ENCODE peak calls at places on chromosome 22, in four cellular contexts. One of them, this sample, is unnamed.

GRCh38 chr22:42800731-42801536 is 56.1 kb downstream of the ARFGAP3 start:
- DNase-seq in H1: no peak
- DNase-seq in H9: no peak
- DNase-seq in IMR-90: no peak
- DNase-seq in this sample: peak; percentile 83

GRCh38 chr22:30226192-30226832 is 20.2 kb downstream of the LIF start:
- DNase-seq in H9: no peak
- DNase-seq in IMR-90: peak; percentile 56
- DNase-seq in H1: no peak
- DNase-seq in this sample: no peak

GRCh38 chr22:33393432-33393831 is 335.3 kb upstream of the SYN3 start:
- DNase-seq in H1: no peak
- DNase-seq in H9: no peak
- DNase-seq in IMR-90: no peak
- DNase-seq in this sample: no peak

GRCh38 chr22:44454113-44454769 is 43.8 kb downstream of the RTL6 start:
- DNase-seq in H9: no peak
- DNase-seq in IMR-90: no peak
- DNase-seq in H1: no peak
- DNase-seq in this sample: no peak

GRCh38 chr22:47402876-47403525 is 640.6 kb downstream of the TBC1D22A start:
- DNase-seq in IMR-90: no peak
- DNase-seq in H9: no peak
- DNase-seq in H1: no peak
- DNase-seq in this sample: no peak

GRCh38 chr22:17102297-17102667 is 17.5 kb downstream of the IL17RA start:
- DNase-seq in H1: no peak
- DNase-seq in H9: no peak
- DNase-seq in IMR-90: no peak
- DNase-seq in this sample: no peak

GRCh38 chr22:50182176-50183081 is 3.3 kb upstream of the TRABD start:
- DNase-seq in H1: no peak
- DNase-seq in IMR-90: no peak
- DNase-seq in H9: no peak
- DNase-seq in this sample: no peak

GRCh38 chr22:30400159-30400558 is 3.3 kb downstream of the SEC14L2 start:
- DNase-seq in H1: no peak
- DNase-seq in H9: no peak
- DNase-seq in IMR-90: no peak
- DNase-seq in this sample: no peak

GRCh38 chr22:37300551-37301017 is 18.3 kb downstream of the CYTH4 start:
- DNase-seq in H1: no peak
- DNase-seq in H9: no peak
- DNase-seq in IMR-90: no peak
- DNase-seq in this sample: no peak

GRCh38 chr22:18998998-18999397 is 62.9 kb upstream of the PRODH start:
- DNase-seq in H1: peak; percentile 92
- DNase-seq in H9: peak; percentile 77
- DNase-seq in IMR-90: no peak
- DNase-seq in this sample: peak; percentile 70

GRCh38 chr22:27060188-27060587 is 402.8 kb downstream of the MIAT start:
- DNase-seq in H1: no peak
- DNase-seq in IMR-90: no peak
- DNase-seq in H9: no peak
- DNase-seq in this sample: no peak

GRCh38 chr22:42060489-42060888 is 10.1 kb downstream of the NAGA start:
- DNase-seq in H1: peak; percentile 14
- DNase-seq in IMR-90: no peak
- DNase-seq in H9: no peak
- DNase-seq in this sample: no peak

GRCh38 chr22:42229455-42230149 is 40.9 kb downstream of the TCF20 start:
- DNase-seq in H9: no peak
- DNase-seq in H1: no peak
- DNase-seq in IMR-90: peak; percentile 54
- DNase-seq in this sample: no peak

GRCh38 chr22:41922940-41923594 is 3.5 kb downstream of the TNFRSF13C start:
- DNase-seq in IMR-90: no peak
- DNase-seq in H9: no peak
- DNase-seq in H1: no peak
- DNase-seq in this sample: no peak

GRCh38 chr22:25352294-25352680 is 132.8 kb downstream of the CRYBB2 start:
- DNase-seq in IMR-90: no peak
- DNase-seq in H1: no peak
- DNase-seq in H9: no peak
- DNase-seq in this sample: no peak

GRCh38 chr22:41449321-41449720 is 2.7 kb upstream of the TOB2 start:
- DNase-seq in H9: no peak
- DNase-seq in H1: no peak
- DNase-seq in IMR-90: no peak
- DNase-seq in this sample: no peak

GRCh38 chr22:29799217-29799680 is 32.1 kb downstream of the UQCR10 start:
- DNase-seq in H1: no peak
- DNase-seq in IMR-90: peak; percentile 94
- DNase-seq in H9: no peak
- DNase-seq in this sample: no peak

GRCh38 chr22:49788492-49788891 is 39.2 kb downstream of the BRD1 start:
- DNase-seq in H1: no peak
- DNase-seq in H9: no peak
- DNase-seq in IMR-90: no peak
- DNase-seq in this sample: no peak

GRCh38 chr22:33819743-33820142 is 100.5 kb downstream of the LARGE1 start:
- DNase-seq in H1: no peak
- DNase-seq in IMR-90: no peak
- DNase-seq in H9: no peak
- DNase-seq in this sample: peak; percentile 46

GRCh38 chr22:19039796-19040580 is 82.2 kb downstream of the DGCR2 start:
- DNase-seq in H1: no peak
- DNase-seq in IMR-90: no peak
- DNase-seq in H9: peak; percentile 19
- DNase-seq in this sample: no peak

GRCh38 chr22:49853981-49854791 is 542 bp downstream of the ZBED4 start:
- DNase-seq in H9: peak; percentile 38
- DNase-seq in IMR-90: peak; percentile 17
- DNase-seq in H1: peak; percentile 54
- DNase-seq in this sample: peak; percentile 52

GRCh38 chr22:24894220-24894975 is 52.1 kb downstream of the LHFPL7 start:
- DNase-seq in IMR-90: peak; percentile 68
- DNase-seq in H1: no peak
- DNase-seq in H9: no peak
- DNase-seq in this sample: peak; percentile 29

GRCh38 chr22:30968924-30969531 is at the start of gene TUG1:
- DNase-seq in IMR-90: peak; percentile 98
- DNase-seq in H9: peak; percentile 99
- DNase-seq in H1: peak; percentile 93
- DNase-seq in this sample: peak; percentile 99

GRCh38 chr22:49953027-49953679 is 7.4 kb upstream of the PIM3 start:
- DNase-seq in H9: no peak
- DNase-seq in IMR-90: no peak
- DNase-seq in H1: no peak
- DNase-seq in this sample: no peak

GRCh38 chr22:42399315-42400271 is 32.6 kb downstream of the NFAM1 start:
- DNase-seq in H9: peak; percentile 57
- DNase-seq in IMR-90: no peak
- DNase-seq in H1: no peak
- DNase-seq in this sample: peak; percentile 37

GRCh38 chr22:43253839-43254238 is 66.9 kb upstream of the TTLL12 start:
- DNase-seq in H1: no peak
- DNase-seq in H9: no peak
- DNase-seq in IMR-90: no peak
- DNase-seq in this sample: peak; percentile 15

GRCh38 chr22:33271390-33272161 is 213.4 kb upstream of the SYN3 start:
- DNase-seq in H9: no peak
- DNase-seq in H1: no peak
- DNase-seq in IMR-90: peak; percentile 13
- DNase-seq in this sample: no peak

GRCh38 chr22:20436309-20437252 is 1.0 kb downstream of the SCARF2 start:
- DNase-seq in H9: peak; percentile 45
- DNase-seq in H1: peak; percentile 72
- DNase-seq in IMR-90: peak; percentile 30
- DNase-seq in this sample: peak; percentile 54

GRCh38 chr22:27123880-27124279 is 466.5 kb downstream of the MIAT start:
- DNase-seq in H9: no peak
- DNase-seq in IMR-90: no peak
- DNase-seq in H1: no peak
- DNase-seq in this sample: no peak

GRCh38 chr22:34902335-34902734 is 163.6 kb upstream of the ISX start:
- DNase-seq in IMR-90: no peak
- DNase-seq in H9: no peak
- DNase-seq in H1: no peak
- DNase-seq in this sample: peak; percentile 47

DNA sequence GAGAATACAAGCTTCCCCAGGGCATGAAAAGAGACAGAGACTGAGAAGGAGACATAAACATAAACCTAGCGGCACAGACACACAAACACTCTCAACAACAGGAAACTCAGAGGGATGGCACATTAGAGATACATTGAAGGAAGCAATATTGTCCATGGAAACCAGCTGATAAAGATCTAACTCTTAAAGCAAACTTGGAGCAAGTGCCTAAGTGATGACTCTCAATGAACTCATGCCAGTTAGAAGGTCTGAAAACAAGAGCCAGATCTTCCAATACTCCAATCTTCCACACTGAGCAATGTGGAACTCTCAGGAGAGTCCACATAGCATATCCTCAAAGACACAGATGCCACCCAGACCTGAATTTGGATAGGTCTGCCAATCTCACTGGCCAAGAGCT is 168.8 kb upstream of the ISX start:
- DNase-seq in IMR-90: no peak
- DNase-seq in H9: no peak
- DNase-seq in H1: no peak
- DNase-seq in this sample: no peak
- H3K56ac ChIP-seq in IMR-90: no peak overlapping the region
- H3K56ac ChIP-seq in H9: no peak overlapping the region
- H3K56ac ChIP-seq in H1: no peak overlapping the region
- H3K56ac ChIP-seq in this sample: no peak overlapping the region

DNA sequence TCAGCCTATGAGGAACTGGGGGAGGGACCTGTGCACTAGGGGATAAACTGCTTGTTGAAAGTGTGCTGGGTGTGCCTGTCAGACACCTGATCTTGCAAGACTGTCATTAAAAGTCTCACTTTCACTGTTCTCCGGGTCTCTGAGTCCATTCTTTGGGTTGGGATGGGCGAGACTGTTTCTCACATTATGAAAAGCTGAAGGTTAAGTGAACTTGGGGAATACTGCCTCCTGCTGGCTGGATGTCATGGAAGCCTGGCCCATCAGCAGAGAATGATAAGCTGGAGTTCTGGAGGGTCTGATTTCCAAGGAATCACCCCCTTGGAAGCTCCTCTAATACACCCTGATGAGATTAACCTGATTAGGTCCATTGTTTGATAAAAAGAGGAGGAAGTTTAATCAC is 9.0 kb upstream of the VPREB1 start:
- DNase-seq in H9: peak; percentile 39
- DNase-seq in H1: peak; percentile 68
- DNase-seq in IMR-90: no peak
- DNase-seq in this sample: peak; percentile 61
- H3K18ac ChIP-seq in H9: no peak overlapping the region
- H3K18ac ChIP-seq in H1: no peak overlapping the region
- H3K18ac ChIP-seq in IMR-90: no peak overlapping the region
- H3K18ac ChIP-seq in this sample: no peak overlapping the region

GRCh38 chr22:28514314-28514713 is 165.3 kb downstream of the TTC28 start:
- DNase-seq in H1: no peak
- DNase-seq in IMR-90: no peak
- DNase-seq in H9: no peak
- DNase-seq in this sample: no peak
- H3K56ac ChIP-seq in H1: no peak overlapping the region
- H3K56ac ChIP-seq in IMR-90: no peak overlapping the region
- H3K56ac ChIP-seq in H9: no peak overlapping the region
- H3K56ac ChIP-seq in this sample: no peak overlapping the region

DNA sequence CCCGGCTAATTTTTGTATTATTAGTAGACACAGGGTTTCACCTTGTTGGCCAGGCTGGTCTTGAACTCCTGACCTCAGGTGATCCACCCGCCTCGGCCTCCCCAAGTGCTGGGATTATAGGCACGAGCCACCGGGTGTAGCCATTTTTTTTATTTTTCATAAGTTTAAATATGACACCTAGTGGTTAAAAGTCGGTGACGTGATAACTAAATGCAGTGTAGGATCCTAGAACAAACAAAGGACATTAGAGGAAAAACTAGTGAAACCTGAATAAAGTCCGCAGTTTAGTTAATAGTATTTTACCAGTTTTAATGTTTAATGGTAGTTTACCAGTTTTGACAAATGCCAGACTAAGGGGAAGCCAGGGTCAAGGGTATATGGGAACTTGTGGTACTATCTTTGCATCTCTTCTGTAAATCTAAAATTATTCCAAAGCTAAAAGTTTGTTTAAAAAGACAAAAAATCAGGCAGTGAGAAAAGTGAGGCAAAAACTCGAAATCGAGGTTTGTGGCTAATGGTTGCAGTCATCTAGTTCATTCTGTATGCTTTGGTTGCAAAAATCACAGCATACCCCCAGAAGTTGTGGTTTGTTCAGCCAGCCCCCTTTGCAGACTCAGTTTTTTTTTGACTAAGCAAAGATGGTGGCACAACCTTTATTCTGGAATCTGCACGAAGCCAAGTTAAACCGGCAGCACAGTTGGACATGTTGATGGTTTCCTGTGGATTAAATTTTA is 29.6 kb downstream of the TOM1 start:
- DNase-seq in H9: no peak
- DNase-seq in IMR-90: no peak
- DNase-seq in H1: no peak
- DNase-seq in this sample: no peak
- H3K18ac ChIP-seq in H9: no peak overlapping the region
- H3K18ac ChIP-seq in IMR-90: no peak overlapping the region
- H3K18ac ChIP-seq in H1: no peak overlapping the region
- H3K18ac ChIP-seq in this sample: no peak overlapping the region

GRCh38 chr22:46244771-46245170 is 5.3 kb downstream of the CDPF1 start:
- DNase-seq in H1: no peak
- DNase-seq in H9: no peak
- DNase-seq in IMR-90: no peak
- DNase-seq in this sample: no peak
- H3K56ac ChIP-seq in H1: no peak overlapping the region
- H3K56ac ChIP-seq in H9: no peak overlapping the region
- H3K56ac ChIP-seq in IMR-90: no peak overlapping the region
- H3K56ac ChIP-seq in this sample: no peak overlapping the region